ENCODE peak calls at places on chromosome 21, in nine cellular contexts. A, B, M, N, I, E, Q, C and X are unnamed samples.

GRCh38 chr21:38486221-38486620 is 12.1 kb downstream of the ERG start:
- DNase-seq in A (no peak), B (no peak), M (no peak), N (no peak), I (no peak), E (no peak), Q (no peak), C (peak; percentile 78), X (no peak)

GRCh38 chr21:29633766-29634165 is 306.0 kb downstream of the GRIK1 start:
- DNase-seq in A (no peak), B (no peak), M (no peak), N (no peak), I (no peak), E (no peak), Q (no peak), C (no peak), X (no peak)

GRCh38 chr21:42456457-42456856 is 39.6 kb downstream of the RSPH1 start:
- DNase-seq in A (no peak), B (no peak), M (no peak), N (peak; percentile 62), I (no peak), E (no peak), Q (peak; percentile 35), C (no peak), X (no peak)

GRCh38 chr21:37367758-37368535 is 1.4 kb downstream of the DYRK1A start:
- DNase-seq in A (peak; percentile 50), B (no peak), M (peak; percentile 63), N (peak; percentile 60), I (no peak), E (peak; percentile 77), Q (no peak), C (peak; percentile 49), X (no peak)

GRCh38 chr21:14452031-14452778 is 69.3 kb upstream of the HSPA13 start:
- DNase-seq in A (no peak), B (no peak), M (no peak), N (no peak), I (no peak), E (no peak), Q (no peak), C (no peak), X (no peak)

GRCh38 chr21:42749226-42749625 is 95.8 kb downstream of the PDE9A start:
- DNase-seq in A (no peak), B (no peak), M (peak; percentile 12), N (no peak), I (no peak), E (no peak), Q (no peak), C (no peak), X (no peak)

GRCh38 chr21:41610042-41610839 is 102.3 kb upstream of the TMPRSS2 start:
- DNase-seq in A (peak; percentile 56), B (peak; percentile 76), M (peak; percentile 50), N (peak; percentile 61), I (peak; percentile 33), E (peak; percentile 79), Q (no peak), C (peak; percentile 42), X (no peak)

GRCh38 chr21:42537106-42537742 is 23.6 kb downstream of the SLC37A1 start:
- DNase-seq in A (no peak), B (no peak), M (no peak), N (peak; percentile 61), I (no peak), E (no peak), Q (no peak), C (no peak), X (no peak)

GRCh38 chr21:42356680-42357079 is 5.9 kb upstream of the TFF2 start:
- DNase-seq in A (no peak), B (no peak), M (no peak), N (no peak), I (no peak), E (no peak), Q (no peak), C (no peak), X (no peak)

DNA sequence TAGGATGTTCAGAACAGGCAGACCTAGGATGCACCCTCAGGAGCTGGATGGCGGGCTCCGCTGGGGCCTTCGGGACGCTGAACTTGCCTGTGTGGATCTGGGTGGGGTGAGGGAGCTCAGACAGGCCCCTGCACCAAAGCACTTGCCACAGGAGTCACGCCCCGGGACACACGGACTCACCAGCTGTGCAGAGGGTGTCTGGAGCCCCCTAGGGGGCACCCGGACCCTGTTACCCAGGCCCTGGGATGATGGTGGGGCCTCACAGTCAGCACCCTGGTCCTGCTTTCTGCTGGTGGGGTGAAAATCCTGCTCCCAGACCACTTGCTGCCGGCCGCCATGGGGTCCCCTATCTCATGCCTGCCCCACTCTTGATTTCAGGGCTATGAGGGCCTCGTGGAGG is 10.8 kb downstream of the PFKL start:
- DNase-seq in A (no peak), B (no peak), M (no peak), N (no peak), I (no peak), E (no peak), Q (no peak), C (no peak), X (no peak)
- TF ChIP-seq CTCF in A (no peak), B (no peak), M (no peak), N (no peak), I (no peak), E (no peak), Q (no peak), C (no peak), X (no peak)

GRCh38 chr21:45454081-45454923 is 49.3 kb downstream of the COL18A1 start:
- DNase-seq in A (no peak), B (no peak), M (peak; percentile 52), N (no peak), I (no peak), E (peak; percentile 65), Q (no peak), C (no peak), X (no peak)
- TF ChIP-seq CTCF in A (no peak), B (no peak), M (no peak), N (no peak), I (no peak), E (no peak), Q (no peak), C (no peak), X (no peak)

GRCh38 chr21:26966360-26966977 is 419 bp downstream of the ADAMTS5 start:
- DNase-seq in A (no peak), B (no peak), M (peak; percentile 39), N (peak; percentile 3), I (no peak), E (peak; percentile 65), Q (no peak), C (no peak), X (no peak)

GRCh38 chr21:26965091-26965566 is 1.8 kb downstream of the ADAMTS5 start:
- DNase-seq in A (no peak), B (no peak), M (no peak), N (no peak), I (no peak), E (no peak), Q (no peak), C (no peak), X (no peak)

GRCh38 chr21:26966978-26967913 is at the start of gene ADAMTS5:
- DNase-seq in A (no peak), B (no peak), M (peak; percentile 61), N (peak; percentile 75), I (no peak), E (peak; percentile 74), Q (no peak), C (peak; percentile 15), X (peak; percentile 71)

GRCh38 chr21:26964379-26964778 is 2.5 kb downstream of the ADAMTS5 start:
- DNase-seq in A (no peak), B (peak; percentile 32), M (peak; percentile 73), N (no peak), I (no peak), E (peak; percentile 73), Q (no peak), C (no peak), X (peak; percentile 87)

DNA sequence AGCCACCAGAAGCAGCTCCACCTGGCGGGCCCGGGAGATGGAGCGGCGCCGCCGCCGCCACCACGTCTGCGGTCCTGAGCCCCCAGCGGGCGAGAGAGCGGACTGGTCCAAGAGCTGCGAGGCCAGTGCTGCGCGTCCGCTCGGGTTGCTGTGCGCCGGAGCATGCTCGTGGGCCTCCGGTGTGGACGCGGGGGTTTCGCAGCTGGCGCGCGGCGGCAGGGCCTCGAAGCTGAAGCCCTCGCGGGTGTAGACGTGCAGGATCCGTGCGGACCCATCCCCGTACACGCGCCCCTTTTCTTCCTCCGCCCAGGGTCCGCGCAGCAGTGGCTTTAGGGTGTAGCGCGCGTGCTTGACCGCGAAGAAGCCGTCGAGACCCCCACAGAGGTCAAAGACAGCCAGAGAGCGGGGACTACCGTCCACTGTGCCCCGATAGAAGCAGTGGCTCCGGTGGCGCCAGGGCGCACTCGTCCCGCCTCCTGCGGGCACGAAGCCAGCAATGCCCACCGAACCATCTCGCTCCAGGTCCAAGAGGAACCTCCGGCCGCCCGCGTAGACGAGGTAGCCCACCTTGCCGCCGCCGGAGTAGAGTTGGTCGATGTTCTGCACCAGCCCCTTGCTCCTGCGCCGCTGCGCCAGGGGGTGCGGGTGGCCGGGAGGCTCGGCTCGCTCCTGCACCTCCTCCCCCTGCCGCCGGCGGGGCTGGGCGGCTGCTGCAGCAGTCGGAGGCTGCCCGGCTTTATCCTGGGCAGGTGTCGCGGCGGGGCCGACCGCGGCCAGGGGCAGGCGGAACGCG is 1.1 kb downstream of the ADAMTS5 start:
- DNase-seq in A (no peak), B (no peak), M (peak; percentile 57), N (no peak), I (no peak), E (peak; percentile 71), Q (no peak), C (no peak), X (no peak)
- TF ChIP-seq CTCF in A (no peak), B (no peak), M (peak; percentile 51), N (no peak), I (no peak), E (peak; percentile 17), Q (no peak), C (peak; percentile 32), X (peak; percentile 47)

GRCh38 chr21:26495283-26495849 is 77.7 kb downstream of the CYYR1 start:
- DNase-seq in A (no peak), B (no peak), M (no peak), N (no peak), I (no peak), E (no peak), Q (no peak), C (no peak), X (no peak)

GRCh38 chr21:26491663-26492062 is 81.4 kb downstream of the CYYR1 start:
- DNase-seq in A (no peak), B (no peak), M (no peak), N (no peak), I (no peak), E (no peak), Q (no peak), C (no peak), X (no peak)

GRCh38 chr21:26487981-26488480 is 85.1 kb downstream of the CYYR1 start:
- DNase-seq in A (no peak), B (no peak), M (no peak), N (no peak), I (no peak), E (no peak), Q (no peak), C (no peak), X (no peak)

GRCh38 chr21:26490771-26491170 is 82.3 kb downstream of the CYYR1 start:
- DNase-seq in A (no peak), B (no peak), M (no peak), N (no peak), I (no peak), E (no peak), Q (no peak), C (no peak), X (no peak)

DNA sequence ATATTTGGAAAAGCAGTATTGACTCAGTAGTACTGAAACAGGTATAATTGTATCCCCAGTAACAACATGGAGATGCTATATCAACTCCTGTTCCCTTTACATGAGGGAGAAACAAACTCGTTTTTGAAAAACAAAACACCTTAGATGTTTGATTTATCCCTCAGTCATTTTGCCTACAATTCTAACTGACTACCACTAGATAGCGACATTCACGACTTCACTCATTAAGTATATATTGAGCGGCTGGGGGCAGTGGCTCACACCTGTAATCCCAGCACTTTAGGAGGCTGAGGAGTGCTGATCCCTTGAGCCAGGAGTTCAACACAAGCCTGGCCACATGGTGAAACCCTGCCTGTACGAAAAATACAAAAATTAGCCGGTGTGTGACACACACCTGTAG is 83.3 kb downstream of the CYYR1 start:
- DNase-seq in A (no peak), B (no peak), M (no peak), N (no peak), I (no peak), E (no peak), Q (no peak), C (no peak), X (no peak)
- TF ChIP-seq CTCF in A (no peak), B (no peak), M (no peak), N (peak; percentile 8), I (no peak), E (no peak), Q (no peak), C (no peak), X (no peak)